ENCODE peak calls at places on chromosomes 1 and 21, in five cellular contexts. G is HCT116, A is H1, Z is HepG2, M is K562. R is an unnamed sample.

GRCh38 chr1:44636711-44637589 is 37.3 kb downstream of the TMEM53 start:
- DNase-seq in A (no peak), G (no peak), Z (no peak), M (no peak), R (no peak)

GRCh38 chr1:16396591-16396990 is 29.5 kb downstream of the SZRD1 start:
- DNase-seq in A (no peak), M (no peak), G (no peak), Z (no peak), R (no peak)

GRCh38 chr1:43978551-43979260 is at the start of gene B4GALT2:
- DNase-seq in Z (peak), M (peak), A (peak), G (no peak), R (no peak)

GRCh38 chr1:1282998-1283397 is 2.8 kb downstream of the SCNN1D start:
- DNase-seq in M (no peak), Z (no peak), A (no peak), G (no peak), R (no peak)

GRCh38 chr21:45326834-45327457 is 39.3 kb upstream of the POFUT2 start:
- DNase-seq in A (no peak), G (no peak), Z (no peak), M (no peak), R (no peak)

GRCh38 chr1:5725855-5726585 is 266.2 kb downstream of the NPHP4 start:
- DNase-seq in A (no peak), M (no peak), Z (no peak), G (no peak), R (no peak)

GRCh38 chr1:76336951-76337371 is 262.4 kb downstream of the ST6GALNAC3 start:
- DNase-seq in A (no peak), G (no peak), Z (no peak), M (no peak), R (peak)

GRCh38 chr1:31261916-31262315 is 22.2 kb upstream of the NKAIN1 start:
- DNase-seq in Z (no peak), G (no peak), M (no peak), A (no peak), R (no peak)

GRCh38 chr1:246106342-246106763 is 400.7 kb downstream of the SMYD3 start:
- DNase-seq in M (peak), Z (no peak), G (no peak), A (no peak), R (no peak)

GRCh38 chr1:157490337-157491165 is 61.8 kb downstream of the FCRL5 start:
- DNase-seq in M (peak), Z (peak), A (peak), G (peak), R (peak)

GRCh38 chr1:86551305-86551704 is 4.4 kb downstream of the CLCA4 start:
- DNase-seq in Z (no peak), G (no peak), M (no peak), A (no peak), R (no peak)

GRCh38 chr1:59442492-59442891 is 145.6 kb downstream of the FGGY start:
- DNase-seq in G (no peak), Z (no peak), A (no peak), M (no peak), R (no peak)

GRCh38 chr1:60488857-60489256 is 415.3 kb upstream of the C1orf87 start:
- DNase-seq in M (no peak), Z (no peak), G (no peak), A (no peak), R (no peak)

GRCh38 chr1:240515505-240515904 is 96.5 kb downstream of the GREM2 start:
- DNase-seq in A (no peak), Z (no peak), G (no peak), M (no peak), R (no peak)

GRCh38 chr1:101376121-101377095 is 139.6 kb downstream of the S1PR1 start:
- DNase-seq in Z (no peak), M (no peak), A (no peak), G (no peak), R (no peak)

GRCh38 chr1:168136709-168137514 is at the start of gene GPR161:
- DNase-seq in Z (no peak), M (peak), A (peak), G (no peak), R (peak)

GRCh38 chr1:200081982-200082272 is 54.4 kb downstream of the NR5A2 start:
- DNase-seq in M (no peak), A (no peak), Z (no peak), G (no peak), R (peak)

GRCh38 chr1:200082329-200082728 is 54.8 kb downstream of the NR5A2 start:
- DNase-seq in M (no peak), Z (no peak), A (no peak), G (no peak), R (no peak)

GRCh38 chr1:200075938-200076546 is 48.5 kb downstream of the NR5A2 start:
- DNase-seq in M (no peak), Z (peak), A (no peak), G (peak), R (no peak)

GRCh38 chr1:200081151-200081981 is 53.9 kb downstream of the NR5A2 start:
- DNase-seq in Z (no peak), A (peak), M (no peak), G (no peak), R (peak)

DNA sequence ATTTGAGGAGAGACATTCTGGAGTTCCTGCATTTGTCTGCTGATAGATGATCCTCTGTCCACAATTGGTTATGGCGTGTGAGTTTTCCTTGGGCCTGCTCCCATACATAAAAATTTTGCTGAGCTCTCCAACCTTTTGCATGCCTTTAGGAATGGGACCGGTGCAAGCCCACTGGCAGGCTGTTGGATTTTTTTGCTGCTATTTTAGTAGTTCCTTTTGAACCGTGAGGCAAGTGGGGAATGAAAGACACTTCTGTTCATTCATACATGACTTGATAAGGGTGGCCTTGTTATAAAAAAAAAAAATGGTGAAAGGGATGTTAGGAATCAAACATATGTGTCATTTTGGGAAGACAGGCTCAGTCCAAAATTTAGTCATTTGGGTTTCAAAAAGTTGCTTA is 52.1 kb downstream of the NR5A2 start:
- DNase-seq in A (no peak), Z (no peak), M (no peak), G (no peak), R (no peak)
- TF ChIP-seq ZNF274 in A (no peak), Z (no peak), M (no peak), G (no peak), R (no peak)

DNA sequence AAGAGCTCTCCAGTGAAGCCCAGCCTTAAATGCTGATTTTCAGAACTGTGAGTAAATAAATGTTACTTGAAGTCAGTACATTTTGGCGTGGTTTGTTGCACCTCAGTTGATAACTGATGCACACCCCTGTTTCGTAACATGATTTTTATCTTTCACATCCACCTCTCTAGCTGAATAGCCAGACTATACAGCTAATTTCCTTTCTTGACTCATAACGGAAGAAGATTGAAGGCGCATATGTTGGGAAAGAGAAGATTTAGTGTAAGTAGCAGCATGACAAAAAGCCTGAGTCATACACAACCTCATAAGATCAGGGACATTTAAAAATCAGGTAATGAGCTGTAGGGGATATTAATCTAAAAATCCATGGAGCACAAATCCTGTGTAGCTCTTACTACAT is 716.2 kb upstream of the ZP4 start:
- DNase-seq in G (no peak), A (no peak), M (no peak), Z (no peak), R (no peak)
- TF ChIP-seq ZNF274 in G (no peak), A (no peak), M (no peak), Z (no peak), R (no peak)

GRCh38 chr1:47765742-47766485 is 231.3 kb downstream of the TRABD2B start:
- DNase-seq in M (no peak), Z (no peak), G (no peak), A (no peak), R (no peak)

GRCh38 chr1:47767741-47768100 is 229.5 kb downstream of the TRABD2B start:
- DNase-seq in A (no peak), G (no peak), M (no peak), Z (no peak), R (no peak)

GRCh38 chr1:47769279-47769678 is 227.9 kb downstream of the TRABD2B start:
- DNase-seq in Z (no peak), M (no peak), G (no peak), A (no peak), R (no peak)

GRCh38 chr1:47765236-47765635 is 231.9 kb downstream of the TRABD2B start:
- DNase-seq in G (no peak), M (no peak), A (no peak), Z (no peak), R (no peak)

GRCh38 chr1:47766832-47767740 is 230.1 kb downstream of the TRABD2B start:
- DNase-seq in G (no peak), Z (peak), A (no peak), M (no peak), R (no peak)
- TF ChIP-seq ZNF274 in G (no peak), Z (no peak), A (no peak), M (no peak), R (no peak)

DNA sequence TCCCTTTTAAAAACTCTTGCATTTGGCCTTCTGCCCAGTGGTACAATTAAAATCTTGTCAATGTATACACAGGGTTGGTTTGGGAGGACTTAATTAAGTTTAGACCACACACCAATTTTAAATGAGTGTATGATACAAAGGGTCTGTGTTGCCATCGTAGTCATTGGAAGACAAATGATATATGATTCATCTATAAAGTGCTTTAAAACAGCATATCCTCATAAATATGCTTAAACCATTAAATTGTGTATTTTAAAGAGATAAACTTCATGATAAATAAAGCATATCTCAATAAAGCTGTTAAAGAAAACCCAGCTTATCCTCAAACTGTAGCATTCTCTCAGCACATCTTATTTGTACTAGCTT is 69.5 kb downstream of the LUZP1 start:
- DNase-seq in A (no peak), G (no peak), M (no peak), Z (no peak), R (no peak)
- TF ChIP-seq ZNF274 in A (no peak), G (no peak), M (no peak), Z (no peak), R (no peak)

GRCh38 chr1:238061967-238062613 is 171.4 kb upstream of the ZP4 start:
- DNase-seq in G (no peak), M (no peak), Z (no peak), A (no peak), R (peak)

GRCh38 chr1:238060046-238060445 is 169.3 kb upstream of the ZP4 start:
- DNase-seq in Z (no peak), M (no peak), A (no peak), G (no peak), R (no peak)

GRCh38 chr1:238063454-238063853 is 172.7 kb upstream of the ZP4 start:
- DNase-seq in Z (no peak), M (no peak), A (no peak), G (no peak), R (no peak)
- TF ChIP-seq ZNF274 in Z (no peak), M (no peak), A (no peak), G (no peak), R (no peak)

DNA sequence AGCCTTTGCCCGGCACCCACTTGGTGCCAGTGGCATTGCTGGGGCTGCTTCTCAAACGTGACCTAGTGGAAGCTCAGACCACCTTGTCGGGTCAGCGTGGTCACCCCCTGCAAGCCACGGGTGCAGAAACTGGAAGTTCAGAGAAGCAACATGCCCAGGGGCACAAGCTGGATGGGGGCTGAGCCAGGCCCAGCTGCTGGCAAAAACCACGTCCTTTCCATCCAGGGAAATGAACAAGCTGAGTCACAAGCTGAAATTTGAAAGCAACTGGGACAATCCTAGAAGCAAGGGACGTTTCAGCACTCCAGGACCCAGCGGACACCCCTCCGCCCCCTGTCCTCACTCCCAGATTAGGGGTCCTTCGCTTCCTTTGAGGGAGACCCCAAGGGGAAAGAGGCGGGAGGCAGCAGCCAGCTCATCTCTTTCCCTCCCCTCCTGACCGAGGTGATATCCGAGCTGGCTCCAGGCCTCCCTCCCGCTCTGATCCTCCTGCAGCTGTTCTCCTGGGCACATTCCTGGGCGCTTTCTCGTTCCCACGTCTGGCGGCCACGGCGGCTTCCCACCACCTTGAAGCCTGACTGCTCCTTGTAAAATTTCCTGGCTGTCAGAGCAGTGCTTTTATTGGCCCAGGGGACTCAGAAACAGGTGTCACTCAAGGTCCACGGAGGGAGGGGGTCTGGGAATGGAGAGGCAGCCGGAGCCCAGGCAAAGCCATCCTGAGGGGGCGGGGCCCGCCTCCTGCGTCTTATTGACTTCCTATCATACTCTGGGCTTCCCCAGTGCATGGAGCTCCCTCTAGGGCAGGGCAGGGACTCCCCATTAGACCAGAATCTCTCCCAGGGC is 62.8 kb downstream of the PAX7 start:
- DNase-seq in A (peak), Z (no peak), M (peak), G (no peak), R (no peak)
- TF ChIP-seq ZNF274 in A (no peak), Z (no peak), M (no peak), G (no peak), R (no peak)

DNA sequence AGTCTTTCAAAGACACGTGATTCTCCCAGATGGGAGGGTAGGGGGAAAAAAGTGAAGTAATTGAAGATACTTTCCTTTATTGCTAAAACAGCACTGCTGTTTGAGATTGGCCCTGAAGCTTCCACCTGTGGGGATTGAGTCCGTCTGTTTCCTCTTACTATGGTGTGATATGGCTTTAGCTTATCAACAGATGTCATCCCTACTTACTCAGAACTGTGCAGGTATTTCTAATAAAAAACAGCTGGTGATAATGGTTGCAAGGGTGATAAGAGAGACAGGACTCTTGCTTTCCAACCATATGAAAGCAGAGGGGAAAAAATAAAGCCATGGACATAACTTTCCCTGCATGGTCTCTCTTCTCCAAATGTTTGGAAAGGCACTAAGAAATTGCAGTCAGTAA is 41.7 kb upstream of the C8B start:
- DNase-seq in M (no peak), G (no peak), Z (no peak), A (no peak), R (no peak)
- TF ChIP-seq ZNF274 in M (no peak), G (no peak), Z (no peak), A (no peak), R (no peak)

GRCh38 chr1:187790724-187791123 is 962.0 kb downstream of the PLA2G4A start:
- DNase-seq in M (no peak), G (no peak), A (no peak), Z (no peak), R (no peak)
- TF ChIP-seq ZNF274 in M (no peak), G (no peak), A (no peak), Z (no peak), R (no peak)

GRCh38 chr1:147083919-147084272 is 88.4 kb downstream of the PRKAB2 start:
- DNase-seq in Z (no peak), A (no peak), G (no peak), M (no peak), R (no peak)

GRCh38 chr1:147080671-147081394 is 91.4 kb downstream of the PRKAB2 start:
- DNase-seq in G (no peak), Z (no peak), A (peak), M (no peak), R (no peak)

GRCh38 chr1:147080013-147080661 is 92.1 kb downstream of the PRKAB2 start:
- DNase-seq in Z (no peak), G (no peak), M (no peak), A (peak), R (no peak)

GRCh38 chr1:147086129-147086528 is 86.1 kb downstream of the PRKAB2 start:
- DNase-seq in G (no peak), Z (no peak), M (no peak), A (no peak), R (no peak)

GRCh38 chr1:147084273-147085096 is 87.8 kb downstream of the PRKAB2 start:
- DNase-seq in A (peak), Z (peak), M (peak), G (no peak), R (peak)
- TF ChIP-seq ZNF274 in A (no peak), Z (no peak), M (no peak), G (no peak), R (no peak)

R was measured in NT2/D1.